ENCODE peak calls at places on chromosomes 11 and 22, in four cellular contexts. L is NCI-H1092, J is cardiac muscle cell, X is GM12891. Y is an unnamed sample.
A peak's percentile ranks its signal among the peaks of the same experiment; 100 is the strongest.

GRCh38 chr11:131674051-131674755 is 303.8 kb downstream of the NTM start:
- DNase-seq in X (peak; percentile 62), J (peak; percentile 81), L (peak; percentile 29), Y (peak; percentile 55)

GRCh38 chr11:35163209-35163608 is 24.2 kb downstream of the CD44 start:
- DNase-seq in J (no peak), L (no peak), X (no peak), Y (no peak)

GRCh38 chr11:60910711-60911366 is 3.1 kb upstream of the TMEM109 start:
- DNase-seq in L (no peak), J (no peak), X (no peak), Y (no peak)

GRCh38 chr11:95299078-95299611 is 68.1 kb upstream of the SESN3 start:
- DNase-seq in X (no peak), L (no peak), J (no peak), Y (no peak)

GRCh38 chr11:69497221-69497787 is 15.8 kb downstream of the LINC01488 start:
- DNase-seq in X (no peak), J (peak; percentile 92), L (no peak), Y (no peak)

GRCh38 chr11:115784796-115785521 is 280.7 kb upstream of the CADM1 start:
- DNase-seq in L (peak; percentile 89), X (no peak), J (no peak), Y (no peak)

GRCh38 chr11:66073669-66074068 is 3.6 kb downstream of the PACS1 start:
- DNase-seq in J (no peak), L (no peak), X (no peak), Y (no peak)

GRCh38 chr11:35875466-35875865 is 68.4 kb upstream of the LDLRAD3 start:
- DNase-seq in L (no peak), X (no peak), J (no peak), Y (no peak)

GRCh38 chr11:35143509-35144102 is 4.6 kb downstream of the CD44 start:
- DNase-seq in L (no peak), X (no peak), J (no peak), Y (no peak)

GRCh38 chr11:10731064-10731680 is 19.9 kb upstream of the CTR9 start:
- DNase-seq in J (no peak), L (no peak), X (no peak), Y (no peak)

GRCh38 chr11:43676933-43677332 is 3.6 kb upstream of the HSD17B12 start:
- DNase-seq in J (no peak), L (no peak), X (no peak), Y (no peak)

GRCh38 chr11:112273066-112273465 is 12.4 kb upstream of the PLET1 start:
- DNase-seq in J (no peak), L (no peak), X (no peak), Y (no peak)

GRCh38 chr11:46389450-46390330 is 1.9 kb downstream of the CHRM4 start:
- DNase-seq in J (peak; percentile 90), X (peak; percentile 89), L (peak; percentile 68), Y (peak; percentile 68)

GRCh38 chr11:69144316-69144715 is 11.4 kb upstream of the SMIM38 start:
- DNase-seq in X (no peak), J (no peak), L (no peak), Y (no peak)

GRCh38 chr11:121448431-121448941 is 3.6 kb upstream of the SORL1 start:
- DNase-seq in J (no peak), L (no peak), X (no peak), Y (no peak)

GRCh38 chr11:5285703-5286102 is 16.0 kb upstream of the HBE1 start:
- DNase-seq in X (no peak), J (no peak), L (no peak), Y (no peak)

GRCh38 chr11:130001491-130002351 is 914 bp downstream of the PRDM10 start:
- DNase-seq in X (peak; percentile 24), L (no peak), J (peak; percentile 47), Y (peak; percentile 53)

GRCh38 chr11:23278121-23278520 is 417.8 kb upstream of the CCDC179 start:
- DNase-seq in J (no peak), X (no peak), L (no peak), Y (no peak)

GRCh38 chr11:56172256-56172835 is 4.1 kb upstream of the OR5J2 start:
- DNase-seq in J (no peak), X (no peak), L (no peak), Y (no peak)

GRCh38 chr11:62752994-62753735 is 795 bp downstream of the ZBTB3 start:
- DNase-seq in X (no peak), J (no peak), L (no peak), Y (no peak)

GRCh38 chr11:117928818-117929567 is at the start of gene TMPRSS13:
- DNase-seq in X (no peak), J (no peak), L (no peak), Y (no peak)

GRCh38 chr11:95985174-95985808 is 61.4 kb upstream of the MTMR2 start:
- DNase-seq in L (no peak), J (no peak), X (no peak), Y (no peak)

GRCh38 chr11:117204283-117205080 is 5.3 kb downstream of the TAGLN start:
- DNase-seq in X (no peak), L (no peak), J (no peak), Y (no peak)

GRCh38 chr11:86161373-86162255 is 82.9 kb upstream of the EED start:
- DNase-seq in X (no peak), L (no peak), J (no peak), Y (no peak)

GRCh38 chr22:39092111-39092867 is 4.8 kb upstream of the APOBEC3H start:
- DNase-seq in L (no peak), J (no peak), X (no peak), Y (peak; percentile 69)

Y was measured in activated CD8-positive, alpha-beta memory T cell treated with anti-CD3 and anti-CD28 coated beads, Interleukin-2, amount 10 ng/mL, durations not matched to agents 7 days and 5 days.